ENCODE peak calls at places on chromosomes 1 and 21, in six cellular contexts. One of them, this sample, is unnamed.

GRCh38 chr1:185567006-185567405 is 167.2 kb upstream of the HMCN1 start:
- DNase-seq in lower lobe of right lung: no peak
- DNase-seq in ovary: no peak
- DNase-seq in upper lobe of right lung: no peak
- DNase-seq in testis: no peak
- DNase-seq in colonic mucosa: no peak
- DNase-seq in this sample: no peak

GRCh38 chr1:158649052-158649451 is 37.5 kb downstream of the SPTA1 start:
- DNase-seq in upper lobe of right lung: no peak
- DNase-seq in testis: no peak
- DNase-seq in lower lobe of right lung: no peak
- DNase-seq in ovary: no peak
- DNase-seq in colonic mucosa: no peak
- DNase-seq in this sample: no peak

GRCh38 chr21:28111151-28111619 is 881.5 kb downstream of the LTN1 start:
- DNase-seq in ovary: peak; percentile 82
- DNase-seq in testis: peak; percentile 83
- DNase-seq in lower lobe of right lung: no peak
- DNase-seq in upper lobe of right lung: no peak
- DNase-seq in colonic mucosa: peak; percentile 41
- DNase-seq in this sample: peak; percentile 40

GRCh38 chr21:45167796-45168222 is 93.4 kb downstream of the ADARB1 start:
- DNase-seq in upper lobe of right lung: no peak
- DNase-seq in colonic mucosa: no peak
- DNase-seq in ovary: no peak
- DNase-seq in testis: no peak
- DNase-seq in lower lobe of right lung: no peak
- DNase-seq in this sample: no peak

GRCh38 chr1:87983841-87984240 is 655.2 kb downstream of the LMO4 start:
- DNase-seq in upper lobe of right lung: no peak
- DNase-seq in colonic mucosa: no peak
- DNase-seq in testis: no peak
- DNase-seq in ovary: no peak
- DNase-seq in lower lobe of right lung: no peak
- DNase-seq in this sample: no peak

GRCh38 chr1:7572654-7573152 is 198.4 kb upstream of the VAMP3 start:
- DNase-seq in colonic mucosa: peak; percentile 81
- DNase-seq in testis: no peak
- DNase-seq in lower lobe of right lung: no peak
- DNase-seq in upper lobe of right lung: no peak
- DNase-seq in ovary: no peak
- DNase-seq in this sample: peak; percentile 46

GRCh38 chr21:39441502-39442475 is 3.8 kb downstream of the LCA5L start:
- DNase-seq in upper lobe of right lung: no peak
- DNase-seq in testis: no peak
- DNase-seq in lower lobe of right lung: no peak
- DNase-seq in colonic mucosa: no peak
- DNase-seq in ovary: no peak
- DNase-seq in this sample: no peak

GRCh38 chr1:221337106-221337505 is 404.8 kb downstream of the DUSP10 start:
- DNase-seq in upper lobe of right lung: no peak
- DNase-seq in colonic mucosa: no peak
- DNase-seq in ovary: no peak
- DNase-seq in lower lobe of right lung: no peak
- DNase-seq in testis: no peak
- DNase-seq in this sample: no peak

GRCh38 chr21:45983981-45984551 is 2.5 kb downstream of the COL6A1 start:
- DNase-seq in colonic mucosa: no peak
- DNase-seq in lower lobe of right lung: peak; percentile 49
- DNase-seq in upper lobe of right lung: peak; percentile 68
- DNase-seq in ovary: peak; percentile 69
- DNase-seq in testis: no peak
- DNase-seq in this sample: peak; percentile 77

GRCh38 chr1:115682792-115683191 is 41.0 kb downstream of the VANGL1 start:
- DNase-seq in upper lobe of right lung: no peak
- DNase-seq in lower lobe of right lung: no peak
- DNase-seq in ovary: no peak
- DNase-seq in testis: no peak
- DNase-seq in colonic mucosa: no peak
- DNase-seq in this sample: no peak

GRCh38 chr1:226762055-226762454 is 23.0 kb upstream of the ITPKB start:
- DNase-seq in lower lobe of right lung: no peak
- DNase-seq in ovary: no peak
- DNase-seq in upper lobe of right lung: no peak
- DNase-seq in colonic mucosa: no peak
- DNase-seq in testis: no peak
- DNase-seq in this sample: no peak

GRCh38 chr21:38496224-38496623 is 2.1 kb downstream of the ERG start:
- DNase-seq in lower lobe of right lung: no peak
- DNase-seq in upper lobe of right lung: no peak
- DNase-seq in colonic mucosa: no peak
- DNase-seq in testis: no peak
- DNase-seq in ovary: no peak
- DNase-seq in this sample: no peak

GRCh38 chr1:165858364-165858823 is 31.0 kb downstream of the UCK2 start:
- DNase-seq in upper lobe of right lung: no peak
- DNase-seq in ovary: no peak
- DNase-seq in lower lobe of right lung: no peak
- DNase-seq in colonic mucosa: peak; percentile 47
- DNase-seq in testis: no peak
- DNase-seq in this sample: no peak
- H3K4me1 ChIP-seq in upper lobe of right lung: peaks cover 12% of the 10 kb centered on the region
- H3K4me1 ChIP-seq in ovary: no peaks in the 10 kb centered on the region
- H3K4me1 ChIP-seq in lower lobe of right lung: peaks cover 8% of the 10 kb centered on the region
- H3K4me1 ChIP-seq in colonic mucosa: peaks cover 28% of the 10 kb centered on the region
- H3K4me1 ChIP-seq in testis: no peaks in the 10 kb centered on the region
- H3K4me1 ChIP-seq in this sample: peaks cover 5% of the 10 kb centered on the region

GRCh38 chr1:91755888-91756287 is 130.1 kb downstream of the TGFBR3 start:
- DNase-seq in lower lobe of right lung: no peak
- DNase-seq in testis: no peak
- DNase-seq in ovary: peak; percentile 38
- DNase-seq in upper lobe of right lung: no peak
- DNase-seq in colonic mucosa: no peak
- DNase-seq in this sample: no peak
- H3K27ac ChIP-seq in lower lobe of right lung: no peak overlapping the region
- H3K27ac ChIP-seq in testis: peak overlapping the region; percentile 80
- H3K27ac ChIP-seq in ovary: peak overlapping the region; percentile 70
- H3K27ac ChIP-seq in upper lobe of right lung: no peak overlapping the region
- H3K27ac ChIP-seq in colonic mucosa: no peak overlapping the region
- H3K27ac ChIP-seq in this sample: no peak overlapping the region

GRCh38 chr1:209023790-209024189 is 559.7 kb upstream of the CAMK1G start:
- DNase-seq in ovary: no peak
- DNase-seq in upper lobe of right lung: no peak
- DNase-seq in lower lobe of right lung: no peak
- DNase-seq in colonic mucosa: no peak
- DNase-seq in testis: no peak
- DNase-seq in this sample: no peak
- H3K9me3 ChIP-seq in ovary: no peaks in the 10 kb centered on the region
- H3K9me3 ChIP-seq in upper lobe of right lung: no peaks in the 10 kb centered on the region
- H3K9me3 ChIP-seq in lower lobe of right lung: no peaks in the 10 kb centered on the region
- H3K9me3 ChIP-seq in colonic mucosa: no peaks in the 10 kb centered on the region
- H3K9me3 ChIP-seq in testis: no peaks in the 10 kb centered on the region
- H3K9me3 ChIP-seq in this sample: peaks cover 12% of the 10 kb centered on the region

GRCh38 chr1:93614550-93615200 is 67.0 kb downstream of the BCAR3 start:
- DNase-seq in testis: no peak
- DNase-seq in ovary: no peak
- DNase-seq in colonic mucosa: peak; percentile 83
- DNase-seq in lower lobe of right lung: no peak
- DNase-seq in upper lobe of right lung: no peak
- DNase-seq in this sample: no peak
- H3K4me1 ChIP-seq in testis: peaks cover 19% of the 10 kb centered on the region
- H3K4me1 ChIP-seq in ovary: peaks cover 5% of the 10 kb centered on the region
- H3K4me1 ChIP-seq in colonic mucosa: peaks cover 13% of the 10 kb centered on the region
- H3K4me1 ChIP-seq in lower lobe of right lung: peaks cover 41% of the 10 kb centered on the region
- H3K4me1 ChIP-seq in upper lobe of right lung: peaks cover 32% of the 10 kb centered on the region
- H3K4me1 ChIP-seq in this sample: peaks cover 34% of the 10 kb centered on the region

GRCh38 chr1:119635801-119636390 is 12.2 kb downstream of the ZNF697 start:
- DNase-seq in ovary: no peak
- DNase-seq in lower lobe of right lung: no peak
- DNase-seq in testis: no peak
- DNase-seq in upper lobe of right lung: no peak
- DNase-seq in colonic mucosa: no peak
- DNase-seq in this sample: no peak

GRCh38 chr1:119632103-119632490 is 16.0 kb downstream of the ZNF697 start:
- DNase-seq in upper lobe of right lung: no peak
- DNase-seq in colonic mucosa: no peak
- DNase-seq in lower lobe of right lung: no peak
- DNase-seq in ovary: no peak
- DNase-seq in testis: no peak
- DNase-seq in this sample: no peak

GRCh38 chr1:119631433-119632102 is 16.5 kb downstream of the ZNF697 start:
- DNase-seq in colonic mucosa: peak; percentile 86
- DNase-seq in lower lobe of right lung: peak; percentile 84
- DNase-seq in ovary: peak; percentile 89
- DNase-seq in upper lobe of right lung: peak; percentile 90
- DNase-seq in testis: peak; percentile 92
- DNase-seq in this sample: peak; percentile 89

GRCh38 chr1:119632836-119633235 is 15.2 kb downstream of the ZNF697 start:
- DNase-seq in colonic mucosa: no peak
- DNase-seq in upper lobe of right lung: no peak
- DNase-seq in ovary: no peak
- DNase-seq in lower lobe of right lung: no peak
- DNase-seq in testis: no peak
- DNase-seq in this sample: no peak

GRCh38 chr1:119633575-119634325 is 14.3 kb downstream of the ZNF697 start:
- DNase-seq in ovary: no peak
- DNase-seq in lower lobe of right lung: no peak
- DNase-seq in colonic mucosa: no peak
- DNase-seq in upper lobe of right lung: no peak
- DNase-seq in testis: no peak
- DNase-seq in this sample: no peak
- H3K27ac ChIP-seq in ovary: no peak overlapping the region
- H3K27ac ChIP-seq in lower lobe of right lung: no peak overlapping the region
- H3K27ac ChIP-seq in colonic mucosa: no peak overlapping the region
- H3K27ac ChIP-seq in upper lobe of right lung: no peak overlapping the region
- H3K27ac ChIP-seq in testis: no peak overlapping the region
- H3K27ac ChIP-seq in this sample: no peak overlapping the region

GRCh38 chr1:207241164-207241934 is 80.1 kb upstream of the CD55 start:
- DNase-seq in upper lobe of right lung: no peak
- DNase-seq in testis: no peak
- DNase-seq in lower lobe of right lung: no peak
- DNase-seq in ovary: no peak
- DNase-seq in colonic mucosa: no peak
- DNase-seq in this sample: no peak
- H3K9me3 ChIP-seq in upper lobe of right lung: no peaks in the 10 kb centered on the region
- H3K9me3 ChIP-seq in testis: no peaks in the 10 kb centered on the region
- H3K9me3 ChIP-seq in lower lobe of right lung: no peaks in the 10 kb centered on the region
- H3K9me3 ChIP-seq in ovary: no peaks in the 10 kb centered on the region
- H3K9me3 ChIP-seq in colonic mucosa: no peaks in the 10 kb centered on the region
- H3K9me3 ChIP-seq in this sample: no peaks in the 10 kb centered on the region